ENCODE peak calls at places on chromosomes 16 and 17, in four cellular contexts. One of them, this sample, is unnamed.

GRCh38 chr16:12262454-12263180 is 286.1 kb downstream of the SNX29 start:
- DNase-seq in EL: no peak
- DNase-seq in hepatic stellate cell: no peak
- DNase-seq in NCI-H1417: peak; percentile 18
- DNase-seq in this sample: no peak

GRCh38 chr17:49110504-49110903 is 22.1 kb upstream of the B4GALNT2 start:
- DNase-seq in EL: peak; percentile 40
- DNase-seq in hepatic stellate cell: no peak
- DNase-seq in NCI-H1417: no peak
- DNase-seq in this sample: no peak

GRCh38 chr17:557371-557770 is 157.3 kb downstream of the VPS53 start:
- DNase-seq in EL: peak; percentile 57
- DNase-seq in hepatic stellate cell: peak; percentile 36
- DNase-seq in NCI-H1417: no peak
- DNase-seq in this sample: no peak

GRCh38 chr17:43033947-43034622 is 9.1 kb downstream of the RND2 start:
- DNase-seq in EL: no peak
- DNase-seq in hepatic stellate cell: no peak
- DNase-seq in NCI-H1417: peak; percentile 77
- DNase-seq in this sample: no peak

GRCh38 chr17:32495347-32496253 is 8.8 kb downstream of the CDK5R1 start:
- DNase-seq in EL: no peak
- DNase-seq in hepatic stellate cell: peak; percentile 70
- DNase-seq in NCI-H1417: peak; percentile 37
- DNase-seq in this sample: no peak

GRCh38 chr17:69236464-69236863 is 7.8 kb upstream of the ABCA10 start:
- DNase-seq in EL: no peak
- DNase-seq in hepatic stellate cell: no peak
- DNase-seq in NCI-H1417: no peak
- DNase-seq in this sample: no peak

GRCh38 chr17:2396192-2396567 is 4.7 kb downstream of the MNT start:
- DNase-seq in EL: no peak
- DNase-seq in hepatic stellate cell: no peak
- DNase-seq in NCI-H1417: peak; percentile 44
- DNase-seq in this sample: no peak

GRCh38 chr17:28725660-28726395 is at the start of gene TLCD1:
- DNase-seq in EL: peak; percentile 92
- DNase-seq in hepatic stellate cell: peak; percentile 84
- DNase-seq in NCI-H1417: peak; percentile 89
- DNase-seq in this sample: peak; percentile 80

This sample was measured in HTR-8/SVneo.